ENCODE peak calls at places on chromosomes 13 and 19, in six cellular contexts. O is mucosa of descending colon; Z is endodermal cell; H is GM12864; L is A673; B is naive thymus-derived CD4-positive, alpha-beta T cell. I is an unnamed sample.

GRCh38 chr19:8392017-8392591 is 1.9 kb downstream of the RAB11B start:
- DNase-seq in L (no peak), Z (no peak), O (no peak), B (no peak), H (no peak), I (no peak)

GRCh38 chr19:50224986-50225747 is 21.7 kb downstream of the MYH14 start:
- DNase-seq in L (no peak), O (no peak), B (no peak), H (no peak), Z (no peak), I (no peak)

GRCh38 chr13:48542581-48543341 is 9.9 kb upstream of the RCBTB2 start:
- DNase-seq in H (no peak), Z (peak), L (peak), O (peak), B (no peak), I (no peak)

GRCh38 chr13:94481966-94482365 is 2.5 kb upstream of the DCT start:
- DNase-seq in L (no peak), Z (no peak), H (no peak), B (no peak), O (no peak), I (no peak)

GRCh38 chr13:31161583-31162150 is at the start of gene HSPH1:
- DNase-seq in O (peak), H (peak), B (peak), Z (peak), L (peak), I (peak)

GRCh38 chr19:29400917-29401711 is 124.7 kb upstream of the VSTM2B start:
- DNase-seq in Z (no peak), H (no peak), B (no peak), L (no peak), O (no peak), I (no peak)

GRCh38 chr19:15507068-15508034 is 974 bp upstream of the CYP4F22 start:
- DNase-seq in Z (no peak), B (no peak), L (peak), H (no peak), O (no peak), I (no peak)

GRCh38 chr13:83003185-83003584 is 879.1 kb downstream of the SLITRK1 start:
- DNase-seq in H (no peak), O (no peak), Z (no peak), L (no peak), B (no peak), I (no peak)

GRCh38 chr19:46571495-46571894 is 29.6 kb upstream of the CALM3 start:
- DNase-seq in B (no peak), O (no peak), Z (peak), H (no peak), L (peak), I (no peak)

GRCh38 chr19:48796468-48797083 is 14.3 kb downstream of the BCAT2 start:
- DNase-seq in L (no peak), H (no peak), Z (no peak), O (no peak), B (no peak), I (no peak)

GRCh38 chr13:113196970-113197737 is 11.3 kb downstream of the PCID2 start:
- DNase-seq in Z (no peak), L (no peak), B (no peak), H (no peak), O (no peak), I (no peak)

GRCh38 chr19:7869453-7869909 is 4.7 kb downstream of the PRR36 start:
- DNase-seq in H (peak), O (peak), Z (peak), L (peak), B (peak), I (peak)

GRCh38 chr13:43107780-43108179 is 84.4 kb downstream of the DNAJC15 start:
- DNase-seq in L (no peak), O (no peak), B (no peak), Z (no peak), H (no peak), I (no peak)

GRCh38 chr13:49627831-49628652 is at the start of gene ARL11:
- DNase-seq in B (peak), O (peak), H (peak), L (no peak), Z (peak), I (peak)

GRCh38 chr19:35153701-35154534 is 617 bp upstream of the FXYD5 start:
- DNase-seq in O (no peak), B (peak), H (no peak), Z (peak), L (peak), I (peak)

GRCh38 chr19:12639901-12640613 is 26.5 kb downstream of the MAN2B1 start:
- DNase-seq in L (peak), O (peak), Z (peak), B (peak), H (peak), I (peak)

GRCh38 chr13:99759163-99759552 is 212.4 kb downstream of the ZIC5 start:
- DNase-seq in H (no peak), O (no peak), L (no peak), Z (no peak), B (no peak), I (no peak)

GRCh38 chr13:67063036-67063435 is 167.1 kb downstream of the PCDH9 start:
- DNase-seq in Z (no peak), B (no peak), H (no peak), O (no peak), L (no peak), I (no peak)

GRCh38 chr13:109256866-109257760 is 529.3 kb downstream of the IRS2 start:
- DNase-seq in L (peak), B (no peak), Z (no peak), O (no peak), H (no peak), I (no peak)

GRCh38 chr19:29478578-29479565 is 46.9 kb upstream of the VSTM2B start:
- DNase-seq in H (no peak), Z (peak), L (no peak), O (no peak), B (peak), I (peak)

GRCh38 chr19:38441660-38442348 is 8.3 kb downstream of the RYR1 start:
- DNase-seq in L (no peak), H (no peak), B (no peak), O (no peak), Z (peak), I (no peak)

GRCh38 chr19:2474232-2475017 is 1.5 kb upstream of the GADD45B start:
- DNase-seq in H (no peak), B (peak), L (peak), Z (peak), O (peak), I (peak)
- H3K4me3 ChIP-seq in H (peak), B (peak), L (peak), Z (peak), O (no peak), I (peak)

GRCh38 chr13:36428083-36428482 is 4.2 kb upstream of the CCNA1 start:
- DNase-seq in O (no peak), B (no peak), Z (no peak), H (no peak), L (no peak), I (no peak)

GRCh38 chr13:36432106-36432544 is at the start of gene CCNA1:
- DNase-seq in L (peak), B (peak), Z (peak), O (no peak), H (no peak), I (no peak)

GRCh38 chr13:36430247-36431203 is 1.8 kb upstream of the CCNA1 start:
- DNase-seq in Z (peak), L (no peak), H (no peak), O (no peak), B (no peak), I (no peak)

GRCh38 chr13:36436811-36437210 is 4.5 kb downstream of the CCNA1 start:
- DNase-seq in O (no peak), H (no peak), Z (no peak), B (no peak), L (no peak), I (no peak)

GRCh38 chr13:36431204-36432105 is 840 bp upstream of the CCNA1 start:
- DNase-seq in B (peak), Z (no peak), O (no peak), H (no peak), L (peak), I (no peak)
- H3K4me3 ChIP-seq in B (no peak), Z (peak), O (no peak), H (peak), L (peak), I (no peak)

GRCh38 chr13:21677075-21677628 is 6.3 kb downstream of the FGF9 start:
- DNase-seq in O (no peak), H (no peak), L (no peak), B (no peak), Z (no peak), I (no peak)

GRCh38 chr13:21676611-21677021 is 5.7 kb downstream of the FGF9 start:
- DNase-seq in B (no peak), O (peak), Z (peak), L (no peak), H (no peak), I (peak)

GRCh38 chr13:21674271-21675009 is 3.6 kb downstream of the FGF9 start:
- DNase-seq in B (no peak), O (peak), H (no peak), L (no peak), Z (peak), I (peak)

GRCh38 chr13:21673592-21674270 is 2.9 kb downstream of the FGF9 start:
- DNase-seq in B (peak), L (peak), O (peak), H (no peak), Z (peak), I (peak)

DNA sequence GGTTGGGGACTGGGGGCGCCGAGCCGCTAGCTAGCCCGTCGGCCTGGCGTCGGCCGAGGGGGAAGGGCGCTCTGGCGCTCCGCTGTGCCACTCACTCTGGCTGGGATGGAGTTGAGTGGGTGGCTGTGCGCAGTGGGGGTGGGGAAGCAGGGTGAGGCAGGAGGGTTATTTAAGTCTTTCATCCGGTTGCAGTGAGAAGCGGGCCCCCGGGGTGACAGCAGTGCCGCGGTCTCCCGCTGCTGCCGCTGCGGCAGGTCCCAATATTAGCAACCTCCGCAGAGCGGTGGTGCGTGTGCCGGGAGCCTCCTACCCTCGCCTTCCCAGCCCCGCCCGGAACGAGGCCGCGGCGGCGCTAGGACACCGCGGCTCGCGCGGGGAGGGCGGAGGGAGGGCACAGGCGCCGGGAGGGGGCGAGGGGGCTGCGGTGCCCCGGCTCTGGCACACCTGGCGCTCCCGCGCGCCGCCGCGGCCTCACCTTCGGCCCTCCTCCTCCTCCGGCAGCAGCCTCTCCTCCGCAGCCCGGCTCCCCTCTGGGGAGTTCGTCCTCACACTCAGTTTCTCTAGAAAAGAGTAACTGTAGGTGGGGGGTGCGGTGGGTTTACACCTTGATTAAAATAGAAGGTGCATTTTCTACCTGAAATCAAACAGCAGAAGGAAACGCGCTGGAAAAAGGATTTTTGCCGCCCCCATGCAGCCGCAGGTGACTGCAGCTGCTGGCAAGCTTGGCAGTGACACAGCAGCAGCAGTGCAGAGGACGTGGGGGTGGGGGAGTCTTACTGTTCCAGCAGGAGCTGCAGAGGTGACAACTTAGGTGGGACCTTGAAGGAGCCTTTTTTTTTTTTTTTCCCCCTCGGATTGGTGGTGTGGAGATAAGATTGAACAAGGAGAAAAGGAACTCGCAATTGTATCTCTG is 4.5 kb downstream of the FGF9 start:
- DNase-seq in H (no peak), O (peak), L (peak), Z (peak), B (peak), I (peak)
- H3K4me3 ChIP-seq in H (peak), O (no peak), L (peak), Z (peak), B (peak), I (peak)

DNA sequence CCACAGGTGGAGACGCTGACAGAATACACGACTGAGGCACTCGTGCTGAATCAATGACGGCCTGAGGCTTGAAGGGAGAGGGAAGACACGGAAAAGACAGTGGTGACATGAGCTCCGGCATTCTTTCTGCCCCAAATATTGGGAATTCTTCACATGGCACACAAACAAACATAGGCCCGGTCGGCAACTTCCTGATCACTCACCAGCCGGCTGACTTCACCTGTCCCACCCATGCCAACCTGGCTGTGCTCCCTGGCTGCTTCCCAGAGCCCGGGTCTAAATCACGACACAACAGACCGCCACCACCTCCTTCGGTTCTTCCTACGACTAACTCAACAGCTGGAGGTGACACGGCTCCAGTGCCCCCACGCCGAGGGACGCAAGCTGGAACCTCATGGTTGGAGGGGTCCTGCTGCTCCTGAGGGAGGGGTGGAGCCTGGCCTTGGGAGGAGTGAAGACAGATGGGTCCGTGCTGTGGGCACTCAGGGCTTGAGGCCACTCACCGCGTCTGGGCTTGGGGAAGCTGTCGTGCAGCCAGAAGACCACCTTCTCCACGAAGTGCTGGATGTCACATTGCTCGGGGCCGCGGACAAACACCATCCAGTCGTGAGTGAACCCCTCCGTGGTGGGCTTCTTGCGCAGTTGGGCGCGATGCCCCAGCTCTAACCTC is 9.6 kb downstream of the MLLT1 start:
- DNase-seq in L (no peak), O (no peak), Z (no peak), B (no peak), H (no peak), I (no peak)
- H3K4me3 ChIP-seq in L (no peak), O (no peak), Z (no peak), B (no peak), H (no peak), I (no peak)

DNA sequence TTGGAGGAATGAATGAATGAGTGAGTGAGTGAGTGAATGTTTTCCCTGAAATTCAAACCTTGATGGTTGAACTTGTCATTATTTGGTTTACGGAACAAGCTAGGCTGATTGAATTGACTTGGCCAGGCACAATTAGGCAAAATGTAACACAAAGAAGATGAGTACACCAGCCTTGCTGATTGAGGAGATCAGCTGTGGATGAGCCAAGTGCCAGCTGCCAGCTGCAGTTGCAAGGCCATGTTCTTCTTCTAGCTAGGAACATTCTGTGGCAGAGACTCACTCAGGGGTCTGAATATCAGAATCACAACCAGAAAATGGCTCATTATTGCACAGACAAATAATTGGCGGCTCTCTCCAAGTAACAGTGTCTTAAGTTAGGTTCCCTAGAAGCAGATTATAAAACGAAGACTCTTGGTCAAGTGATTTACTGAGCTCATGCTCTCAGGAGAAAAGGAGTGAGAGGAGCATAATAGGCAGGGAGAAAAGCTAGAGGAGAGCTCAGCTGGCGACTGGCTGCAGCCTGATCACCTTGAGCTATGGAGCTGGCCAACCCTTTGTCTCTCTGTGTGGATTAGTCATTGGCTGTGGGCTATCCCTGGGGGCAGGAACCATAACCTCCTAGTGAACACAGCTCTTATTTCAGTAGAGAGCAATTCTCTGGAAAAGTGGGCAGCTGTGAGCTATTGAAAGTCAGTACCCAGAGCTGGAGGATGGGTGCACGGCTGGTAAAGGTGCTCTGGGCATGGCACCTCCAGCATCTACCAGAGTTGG is 225.3 kb upstream of the SERP2 start:
- DNase-seq in Z (no peak), L (no peak), H (no peak), O (no peak), B (no peak), I (no peak)
- H3K4me3 ChIP-seq in Z (no peak), L (no peak), H (no peak), O (no peak), B (no peak), I (no peak)

GRCh38 chr19:339262-339887 is 5.2 kb downstream of the MIER2 start:
- DNase-seq in B (no peak), Z (no peak), H (no peak), O (no peak), L (no peak), I (no peak)
- H3K4me3 ChIP-seq in B (no peak), Z (no peak), H (no peak), O (no peak), L (no peak), I (no peak)

GRCh38 chr19:17435218-17435617 is 13.2 kb downstream of the TMEM221 start:
- DNase-seq in L (no peak), B (no peak), Z (no peak), O (no peak), H (no peak), I (no peak)

GRCh38 chr19:17424743-17425365 is 5.0 kb downstream of the MVB12A start:
- DNase-seq in B (peak), L (peak), O (no peak), H (no peak), Z (peak), I (no peak)

GRCh38 chr19:17431417-17431816 is 11.6 kb downstream of the MVB12A start:
- DNase-seq in H (no peak), B (no peak), O (no peak), Z (no peak), L (no peak), I (no peak)

DNA sequence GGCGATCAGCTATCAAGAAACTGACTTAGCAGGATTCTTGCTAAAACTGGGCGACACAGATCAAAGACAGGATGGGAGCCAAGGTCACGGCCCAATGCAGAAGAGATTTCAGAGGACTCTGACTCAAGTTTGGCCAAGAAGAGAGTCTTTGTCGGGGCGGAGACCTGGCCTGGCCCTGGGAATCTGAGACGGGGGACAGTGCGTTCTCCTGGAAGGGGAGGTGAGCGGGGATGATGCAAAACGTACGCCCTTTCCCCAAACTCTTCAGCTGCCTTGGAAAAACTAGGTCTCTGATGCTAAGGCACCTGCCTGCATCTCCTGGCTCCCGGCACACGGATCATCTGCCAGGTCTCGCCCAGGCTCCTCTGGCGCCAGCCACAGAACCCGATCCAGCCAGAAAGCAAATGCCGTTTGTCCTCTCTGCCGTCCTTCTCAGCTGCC is 9.8 kb downstream of the MVB12A start:
- DNase-seq in B (no peak), O (no peak), H (no peak), L (no peak), Z (no peak), I (no peak)
- H3K4me3 ChIP-seq in B (no peak), O (no peak), H (no peak), L (no peak), Z (no peak), I (no peak)

GRCh38 chr13:95552539-95553270 is at the start of gene CLDN10:
- DNase-seq in Z (peak), O (no peak), H (no peak), B (no peak), L (no peak), I (no peak)

GRCh38 chr13:95553271-95553588 is 710 bp downstream of the CLDN10 start:
- DNase-seq in H (no peak), B (no peak), O (no peak), L (no peak), Z (no peak), I (no peak)

GRCh38 chr13:95547531-95548167 is 4.9 kb upstream of the CLDN10 start:
- DNase-seq in B (no peak), Z (no peak), O (no peak), H (no peak), L (no peak), I (no peak)

GRCh38 chr13:95553614-95554385 is 1.3 kb downstream of the CLDN10 start:
- DNase-seq in B (no peak), O (no peak), H (no peak), Z (peak), L (no peak), I (no peak)

GRCh38 chr13:95552208-95552538 is 347 bp upstream of the CLDN10 start:
- DNase-seq in H (no peak), Z (no peak), L (no peak), O (no peak), B (no peak), I (no peak)
- H3K4me3 ChIP-seq in H (no peak), Z (peak), L (no peak), O (no peak), B (no peak), I (no peak)